ENCODE peak calls at places on chromosomes 13 and 19, in five cellular contexts. M is fibroblast of lung; H is DMS53; P is stimulated activated CD4-positive, alpha-beta T cell treated with anti-CD3 and anti-CD28 coated beads, Interleukin-4, amount 100 ng/mL, for 24 hours; N is sciatic nerve. U is an unnamed sample.

GRCh38 chr13:44474122-44474910 is 100.7 kb downstream of the SERP2 start:
- DNase-seq in H (peak; percentile 25), M (peak; percentile 29), N (no peak), P (no peak), U (no peak)

GRCh38 chr13:74015137-74015536 is 119.1 kb downstream of the KLF12 start:
- DNase-seq in M (no peak), P (no peak), N (no peak), H (peak; percentile 2), U (no peak)

GRCh38 chr13:23909606-23910005 is 12.3 kb upstream of the C1QTNF9B start:
- DNase-seq in N (no peak), P (no peak), H (peak; percentile 38), M (no peak), U (no peak)

GRCh38 chr19:1913781-1914577 is 8.8 kb downstream of the ADAT3 start:
- DNase-seq in H (no peak), N (no peak), P (no peak), M (no peak), U (no peak)

GRCh38 chr13:76813874-76814273 is 72.3 kb downstream of the KCTD12 start:
- DNase-seq in P (no peak), N (no peak), H (peak; percentile 79), M (no peak), U (no peak)

GRCh38 chr19:14519860-14520407 is 1.7 kb upstream of the DNAJB1 start:
- DNase-seq in H (peak; percentile 86), M (peak; percentile 89), P (peak; percentile 40), N (no peak), U (no peak)

GRCh38 chr13:45595968-45596367 is 19.6 kb downstream of the ERICH6B start:
- DNase-seq in M (no peak), N (no peak), P (no peak), H (no peak), U (no peak)

GRCh38 chr13:98411617-98412310 is 165.1 kb downstream of the STK24 start:
- DNase-seq in N (peak; percentile 58), M (no peak), P (peak; percentile 4), H (peak; percentile 35), U (peak; percentile 20)

GRCh38 chr13:99087954-99088491 is 110.2 kb upstream of the DOCK9 start:
- DNase-seq in M (no peak), H (peak; percentile 61), P (peak; percentile 21), N (no peak), U (no peak)

GRCh38 chr13:28409648-28410047 is 85.3 kb downstream of the FLT1 start:
- DNase-seq in H (peak; percentile 12), P (no peak), M (no peak), N (no peak), U (no peak)

GRCh38 chr19:277581-278165 is 13.5 kb downstream of the PLPP2 start:
- DNase-seq in N (no peak), H (no peak), M (peak; percentile 38), P (no peak), U (no peak)

GRCh38 chr13:49693191-49693733 is 2.0 kb upstream of the EBPL start:
- DNase-seq in H (no peak), N (no peak), M (no peak), P (no peak), U (no peak)

GRCh38 chr19:42440357-42441046 is 2.2 kb downstream of the CXCL17 start:
- DNase-seq in H (peak; percentile 85), P (peak; percentile 85), M (peak; percentile 49), N (peak; percentile 86), U (peak; percentile 51)

GRCh38 chr19:38653028-38653571 is 5.7 kb downstream of the ACTN4 start:
- DNase-seq in H (no peak), M (peak; percentile 57), N (no peak), P (no peak), U (no peak)

GRCh38 chr19:6713773-6714692 is 6.4 kb downstream of the C3 start:
- DNase-seq in H (no peak), P (no peak), M (no peak), N (no peak), U (no peak)

GRCh38 chr19:17091758-17092333 is 16.3 kb downstream of the MYO9B start:
- DNase-seq in M (no peak), N (no peak), H (no peak), P (no peak), U (no peak)

GRCh38 chr19:17950310-17951150 is 16.4 kb upstream of the KCNN1 start:
- DNase-seq in N (no peak), M (no peak), H (peak; percentile 54), P (peak; percentile 36), U (no peak)

GRCh38 chr13:25181597-25181996 is 9.5 kb upstream of the AMER2 start:
- DNase-seq in N (no peak), M (no peak), P (no peak), H (no peak), U (no peak)

GRCh38 chr13:51729853-51730553 is 74.0 kb downstream of the DHRS12 start:
- DNase-seq in H (no peak), M (peak; percentile 88), P (peak; percentile 40), N (no peak), U (no peak)

GRCh38 chr13:100646871-100647270 is 27.7 kb downstream of the TMTC4 start:
- DNase-seq in H (no peak), P (no peak), M (no peak), N (no peak), U (no peak)

GRCh38 chr19:38455031-38455430 is 21.5 kb downstream of the RYR1 start:
- DNase-seq in H (peak; percentile 41), N (no peak), P (no peak), M (peak; percentile 14), U (no peak)

GRCh38 chr19:6639439-6639838 is 30.5 kb downstream of the TNFSF14 start:
- DNase-seq in N (no peak), M (peak; percentile 7), H (no peak), P (no peak), U (no peak)

GRCh38 chr13:114088863-114089262 is 43.6 kb downstream of the RASA3 start:
- DNase-seq in M (no peak), P (no peak), H (no peak), N (peak; percentile 23), U (peak; percentile 22)

GRCh38 chr13:32010137-32010536 is 21.4 kb upstream of the FRY start:
- DNase-seq in H (no peak), P (no peak), N (no peak), M (peak; percentile 20), U (no peak)

GRCh38 chr13:98586400-98587144 is 9.7 kb upstream of the STK24 start:
- DNase-seq in P (no peak), N (no peak), H (no peak), M (no peak), U (no peak)

GRCh38 chr13:83325454-83325853 is 556.8 kb downstream of the SLITRK1 start:
- DNase-seq in N (no peak), M (peak; percentile 81), P (no peak), H (no peak), U (no peak)

GRCh38 chr13:30907167-30907761 is 1.2 kb downstream of the MEDAG start:
- DNase-seq in N (no peak), M (peak; percentile 59), H (no peak), P (no peak), U (no peak)